ENCODE peak calls at places on chromosomes 7 and 10, in seven cellular contexts. One of them, this sample, is unnamed.

GRCh38 chr7:127782075-127782474 is 130.1 kb downstream of the SND1 start:
- DNase-seq in right atrium auricular region: no peak
- DNase-seq in psoas muscle: no peak
- DNase-seq in AG09319: no peak
- DNase-seq in lower lobe of right lung: no peak
- DNase-seq in fibroblast of pulmonary artery: no peak
- DNase-seq in WTC11: no peak
- DNase-seq in this sample: no peak

GRCh38 chr10:117345143-117345542 is 30.1 kb downstream of the PDZD8 start:
- DNase-seq in psoas muscle: no peak
- DNase-seq in fibroblast of pulmonary artery: peak
- DNase-seq in AG09319: no peak
- DNase-seq in right atrium auricular region: no peak
- DNase-seq in WTC11: no peak
- DNase-seq in lower lobe of right lung: no peak
- DNase-seq in this sample: no peak

GRCh38 chr7:85103962-85104361 is 82.9 kb downstream of the SEMA3D start:
- DNase-seq in lower lobe of right lung: no peak
- DNase-seq in right atrium auricular region: no peak
- DNase-seq in psoas muscle: no peak
- DNase-seq in WTC11: no peak
- DNase-seq in AG09319: no peak
- DNase-seq in fibroblast of pulmonary artery: no peak
- DNase-seq in this sample: no peak

GRCh38 chr7:137804819-137805218 is 42.0 kb downstream of the DGKI start:
- DNase-seq in fibroblast of pulmonary artery: no peak
- DNase-seq in lower lobe of right lung: no peak
- DNase-seq in psoas muscle: no peak
- DNase-seq in WTC11: no peak
- DNase-seq in AG09319: no peak
- DNase-seq in right atrium auricular region: no peak
- DNase-seq in this sample: no peak

GRCh38 chr10:13090289-13090688 is 9.7 kb upstream of the OPTN start:
- DNase-seq in WTC11: no peak
- DNase-seq in fibroblast of pulmonary artery: no peak
- DNase-seq in right atrium auricular region: no peak
- DNase-seq in psoas muscle: no peak
- DNase-seq in lower lobe of right lung: no peak
- DNase-seq in AG09319: no peak
- DNase-seq in this sample: no peak

GRCh38 chr7:98483276-98483963 is 82.5 kb upstream of the BAIAP2L1 start:
- DNase-seq in right atrium auricular region: no peak
- DNase-seq in AG09319: no peak
- DNase-seq in psoas muscle: no peak
- DNase-seq in lower lobe of right lung: no peak
- DNase-seq in fibroblast of pulmonary artery: no peak
- DNase-seq in WTC11: peak
- DNase-seq in this sample: no peak

GRCh38 chr10:89207801-89208551 is 859 bp upstream of the CH25H start:
- DNase-seq in fibroblast of pulmonary artery: no peak
- DNase-seq in lower lobe of right lung: peak
- DNase-seq in psoas muscle: peak
- DNase-seq in AG09319: no peak
- DNase-seq in WTC11: peak
- DNase-seq in right atrium auricular region: peak
- DNase-seq in this sample: no peak

GRCh38 chr10:129922598-129923123 is 41.4 kb downstream of the EBF3 start:
- DNase-seq in lower lobe of right lung: no peak
- DNase-seq in AG09319: no peak
- DNase-seq in fibroblast of pulmonary artery: no peak
- DNase-seq in WTC11: no peak
- DNase-seq in psoas muscle: no peak
- DNase-seq in right atrium auricular region: no peak
- DNase-seq in this sample: no peak

GRCh38 chr7:30172451-30172850 is 37.7 kb downstream of the MTURN start:
- DNase-seq in AG09319: no peak
- DNase-seq in lower lobe of right lung: no peak
- DNase-seq in psoas muscle: no peak
- DNase-seq in WTC11: no peak
- DNase-seq in right atrium auricular region: no peak
- DNase-seq in fibroblast of pulmonary artery: no peak
- DNase-seq in this sample: peak

GRCh38 chr7:158111906-158112570 is 475.6 kb downstream of the PTPRN2 start:
- DNase-seq in right atrium auricular region: peak
- DNase-seq in fibroblast of pulmonary artery: no peak
- DNase-seq in lower lobe of right lung: no peak
- DNase-seq in AG09319: no peak
- DNase-seq in WTC11: no peak
- DNase-seq in psoas muscle: no peak
- DNase-seq in this sample: no peak

GRCh38 chr10:86497621-86498020 is 24.0 kb downstream of the WAPL start:
- DNase-seq in lower lobe of right lung: no peak
- DNase-seq in right atrium auricular region: no peak
- DNase-seq in psoas muscle: no peak
- DNase-seq in fibroblast of pulmonary artery: no peak
- DNase-seq in WTC11: no peak
- DNase-seq in AG09319: no peak
- DNase-seq in this sample: no peak

GRCh38 chr7:6284461-6285360 is 12.3 kb upstream of the CYTH3 start:
- DNase-seq in right atrium auricular region: no peak
- DNase-seq in WTC11: no peak
- DNase-seq in AG09319: no peak
- DNase-seq in fibroblast of pulmonary artery: no peak
- DNase-seq in psoas muscle: no peak
- DNase-seq in lower lobe of right lung: no peak
- DNase-seq in this sample: peak

GRCh38 chr7:26153246-26153822 is 1.3 kb downstream of the NFE2L3 start:
- DNase-seq in AG09319: no peak
- DNase-seq in right atrium auricular region: no peak
- DNase-seq in lower lobe of right lung: no peak
- DNase-seq in WTC11: no peak
- DNase-seq in fibroblast of pulmonary artery: no peak
- DNase-seq in psoas muscle: no peak
- DNase-seq in this sample: no peak

GRCh38 chr7:69599211-69599878 is 1.1 kb downstream of the AUTS2 start:
- DNase-seq in fibroblast of pulmonary artery: no peak
- DNase-seq in right atrium auricular region: no peak
- DNase-seq in psoas muscle: peak
- DNase-seq in AG09319: no peak
- DNase-seq in lower lobe of right lung: no peak
- DNase-seq in WTC11: peak
- DNase-seq in this sample: no peak

GRCh38 chr10:91758303-91759146 is 39.7 kb upstream of the TNKS2 start:
- DNase-seq in right atrium auricular region: no peak
- DNase-seq in lower lobe of right lung: no peak
- DNase-seq in WTC11: no peak
- DNase-seq in AG09319: peak
- DNase-seq in fibroblast of pulmonary artery: peak
- DNase-seq in psoas muscle: no peak
- DNase-seq in this sample: peak

GRCh38 chr10:74704629-74705360 is 121.6 kb upstream of the KAT6B start:
- DNase-seq in AG09319: no peak
- DNase-seq in fibroblast of pulmonary artery: no peak
- DNase-seq in lower lobe of right lung: no peak
- DNase-seq in psoas muscle: no peak
- DNase-seq in right atrium auricular region: no peak
- DNase-seq in WTC11: no peak
- DNase-seq in this sample: no peak

GRCh38 chr7:149780056-149780455 is 6.7 kb upstream of the ZNF467 start:
- DNase-seq in psoas muscle: no peak
- DNase-seq in AG09319: no peak
- DNase-seq in fibroblast of pulmonary artery: no peak
- DNase-seq in lower lobe of right lung: peak
- DNase-seq in WTC11: no peak
- DNase-seq in right atrium auricular region: no peak
- DNase-seq in this sample: no peak

DNA sequence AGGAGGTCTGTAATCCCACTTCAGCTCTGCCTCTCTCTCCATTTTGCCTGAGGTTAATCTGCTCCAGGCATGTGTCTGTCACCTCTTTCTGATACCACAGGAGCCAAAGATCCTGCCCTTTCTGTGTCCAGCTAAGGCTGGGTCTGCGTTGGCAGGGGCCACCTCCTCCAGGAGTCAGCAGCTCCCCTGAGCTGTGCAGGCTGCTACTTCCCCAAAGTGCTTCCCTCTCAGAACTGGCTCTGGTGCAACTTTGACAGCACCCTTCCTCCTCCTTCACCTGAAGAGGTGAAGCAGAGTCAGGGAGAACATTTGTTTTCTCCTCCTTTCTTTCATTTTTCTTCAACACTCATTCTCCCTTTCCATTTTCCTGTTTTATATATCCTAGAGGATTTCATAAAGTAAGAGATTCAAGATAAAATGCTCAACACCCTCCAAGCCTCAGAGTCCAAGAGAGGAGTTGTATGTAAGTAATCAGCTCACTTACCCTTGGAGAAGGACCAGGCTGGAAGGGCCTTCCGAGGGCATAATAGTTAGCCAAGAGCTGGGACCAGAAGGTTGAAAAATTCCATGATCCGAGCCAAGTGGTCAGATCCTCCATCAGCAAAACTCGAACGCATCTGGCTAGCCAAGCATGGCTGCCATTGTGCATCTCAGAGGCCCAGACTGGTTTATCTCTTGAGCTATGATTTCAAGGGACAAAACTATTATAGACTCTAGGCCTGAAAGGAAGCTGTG is 257.3 kb downstream of the PTEN start:
- DNase-seq in fibroblast of pulmonary artery: no peak
- DNase-seq in psoas muscle: no peak
- DNase-seq in right atrium auricular region: no peak
- DNase-seq in lower lobe of right lung: peak
- DNase-seq in WTC11: no peak
- DNase-seq in AG09319: no peak
- DNase-seq in this sample: no peak
- TF ChIP-seq CTCF in fibroblast of pulmonary artery: no peak
- TF ChIP-seq CTCF in psoas muscle: no peak
- TF ChIP-seq CTCF in right atrium auricular region: no peak
- TF ChIP-seq CTCF in lower lobe of right lung: no peak
- TF ChIP-seq CTCF in WTC11: no peak
- TF ChIP-seq CTCF in AG09319: no peak
- TF ChIP-seq CTCF in this sample: no peak

GRCh38 chr10:6275022-6275997 is 72.6 kb downstream of the PFKFB3 start:
- DNase-seq in AG09319: peak
- DNase-seq in lower lobe of right lung: peak
- DNase-seq in fibroblast of pulmonary artery: peak
- DNase-seq in psoas muscle: peak
- DNase-seq in WTC11: peak
- DNase-seq in right atrium auricular region: peak
- DNase-seq in this sample: peak
- TF ChIP-seq CTCF in AG09319: no peak
- TF ChIP-seq CTCF in lower lobe of right lung: no peak
- TF ChIP-seq CTCF in fibroblast of pulmonary artery: peak
- TF ChIP-seq CTCF in psoas muscle: no peak
- TF ChIP-seq CTCF in WTC11: no peak
- TF ChIP-seq CTCF in right atrium auricular region: no peak
- TF ChIP-seq CTCF in this sample: no peak

DNA sequence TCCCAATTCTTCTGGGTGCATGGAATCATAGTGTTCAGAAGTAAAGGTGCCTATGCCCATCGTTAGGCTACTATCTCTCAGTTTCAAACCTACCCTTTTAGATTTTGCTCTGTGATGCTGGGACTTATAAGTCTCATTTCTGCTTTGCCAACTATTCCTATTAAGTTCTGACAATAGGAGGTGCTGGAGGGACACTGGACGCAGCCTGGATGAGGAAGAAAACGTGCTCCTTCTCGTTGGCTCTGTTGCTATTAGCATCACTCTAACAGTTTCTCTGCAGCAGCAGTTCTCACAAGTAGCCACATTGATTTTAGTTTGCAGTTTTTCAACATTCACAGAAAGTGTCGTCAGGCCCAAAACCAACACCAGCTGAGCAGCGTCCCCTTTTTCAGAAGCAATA is 72.4 kb downstream of the ABCC2 start:
- DNase-seq in right atrium auricular region: peak
- DNase-seq in WTC11: no peak
- DNase-seq in lower lobe of right lung: no peak
- DNase-seq in AG09319: peak
- DNase-seq in fibroblast of pulmonary artery: peak
- DNase-seq in psoas muscle: no peak
- DNase-seq in this sample: no peak
- TF ChIP-seq CTCF in right atrium auricular region: no peak
- TF ChIP-seq CTCF in WTC11: no peak
- TF ChIP-seq CTCF in lower lobe of right lung: peak
- TF ChIP-seq CTCF in AG09319: peak
- TF ChIP-seq CTCF in fibroblast of pulmonary artery: peak
- TF ChIP-seq CTCF in psoas muscle: peak
- TF ChIP-seq CTCF in this sample: no peak

GRCh38 chr7:24820730-24821044 is 63.4 kb upstream of the GSDME start:
- DNase-seq in WTC11: no peak
- DNase-seq in AG09319: peak
- DNase-seq in lower lobe of right lung: no peak
- DNase-seq in psoas muscle: no peak
- DNase-seq in right atrium auricular region: no peak
- DNase-seq in fibroblast of pulmonary artery: peak
- DNase-seq in this sample: no peak

GRCh38 chr7:24824896-24825295 is 67.6 kb upstream of the GSDME start:
- DNase-seq in psoas muscle: no peak
- DNase-seq in right atrium auricular region: no peak
- DNase-seq in fibroblast of pulmonary artery: no peak
- DNase-seq in lower lobe of right lung: no peak
- DNase-seq in WTC11: no peak
- DNase-seq in AG09319: no peak
- DNase-seq in this sample: no peak

GRCh38 chr7:24819916-24820689 is 62.8 kb upstream of the GSDME start:
- DNase-seq in right atrium auricular region: peak
- DNase-seq in AG09319: peak
- DNase-seq in lower lobe of right lung: peak
- DNase-seq in WTC11: peak
- DNase-seq in psoas muscle: peak
- DNase-seq in fibroblast of pulmonary artery: peak
- DNase-seq in this sample: peak

GRCh38 chr7:24824400-24824799 is 67.1 kb upstream of the GSDME start:
- DNase-seq in psoas muscle: no peak
- DNase-seq in WTC11: no peak
- DNase-seq in fibroblast of pulmonary artery: no peak
- DNase-seq in lower lobe of right lung: no peak
- DNase-seq in right atrium auricular region: no peak
- DNase-seq in AG09319: no peak
- DNase-seq in this sample: no peak

DNA sequence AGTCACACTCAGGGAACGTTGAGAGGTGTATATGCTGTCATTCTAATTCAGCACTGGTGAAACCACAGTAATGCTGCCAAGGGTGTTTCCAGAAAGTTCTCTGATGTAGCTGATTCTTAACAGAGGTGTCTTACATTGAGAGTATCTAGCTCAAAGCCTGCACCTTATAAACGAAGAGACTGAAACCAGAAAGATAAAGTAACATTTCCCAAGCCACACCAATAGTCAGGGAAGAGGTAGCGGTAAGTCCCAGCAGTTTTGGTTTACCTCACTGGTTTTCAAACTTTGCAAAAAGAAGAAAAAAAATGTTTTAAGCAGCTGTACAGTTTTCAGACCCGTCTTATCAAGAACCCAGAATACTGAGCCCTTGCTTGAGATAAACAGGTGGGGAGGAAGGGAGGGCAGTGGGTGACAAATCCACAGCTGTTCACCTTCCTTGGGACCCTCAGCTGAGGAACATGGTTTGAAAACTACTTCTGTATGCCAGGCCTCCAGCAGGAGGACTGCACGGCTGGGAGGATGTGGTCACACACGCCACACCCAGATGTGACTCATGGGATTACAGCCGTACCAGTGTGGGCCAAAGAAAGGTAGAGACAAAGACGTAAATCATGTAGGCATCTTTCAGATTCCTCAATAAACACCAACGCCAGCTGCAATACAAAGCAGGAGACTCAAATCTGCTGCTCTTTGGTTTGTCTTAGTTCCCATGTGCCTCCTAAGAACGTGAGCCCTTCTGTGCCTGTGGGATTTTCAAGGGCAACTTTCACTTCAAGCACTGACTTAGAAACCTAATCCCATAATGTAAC is 64.0 kb upstream of the GSDME start:
- DNase-seq in AG09319: no peak
- DNase-seq in WTC11: no peak
- DNase-seq in right atrium auricular region: peak
- DNase-seq in psoas muscle: peak
- DNase-seq in lower lobe of right lung: peak
- DNase-seq in fibroblast of pulmonary artery: peak
- DNase-seq in this sample: peak
- TF ChIP-seq CTCF in AG09319: peak
- TF ChIP-seq CTCF in WTC11: no peak
- TF ChIP-seq CTCF in right atrium auricular region: no peak
- TF ChIP-seq CTCF in psoas muscle: no peak
- TF ChIP-seq CTCF in lower lobe of right lung: no peak
- TF ChIP-seq CTCF in fibroblast of pulmonary artery: peak
- TF ChIP-seq CTCF in this sample: peak